ENCODE peak calls at places on chromosomes 5 and 9, in seven cellular contexts. E is left ventricle myocardium inferior; S is adipocyte; T is Peyer's patch; C is effector memory CD4-positive, alpha-beta T cell; V is spleen; Y is transverse colon. O is an unnamed sample. For H3K4me1, the result is how much of the 10 kb centered on the place peaks cover.

GRCh38 chr5:6729400-6730310 is 16.4 kb downstream of the TENT4A start:
- DNase-seq in E (peak), S (no peak), T (peak), C (peak), V (peak), Y (peak), O (no peak)

GRCh38 chr5:51389582-51390463 is 6.6 kb downstream of the ISL1 start:
- DNase-seq in E (no peak), S (peak), T (no peak), C (no peak), V (no peak), Y (no peak), O (peak)

GRCh38 chr5:145943674-145944121 is 7.3 kb downstream of the SH3RF2 start:
- DNase-seq in E (no peak), S (no peak), T (no peak), C (no peak), V (no peak), Y (peak), O (no peak)

GRCh38 chr5:42886612-42887011 is 74.9 kb upstream of the SELENOP start:
- DNase-seq in E (no peak), S (no peak), T (no peak), C (no peak), V (no peak), Y (no peak), O (no peak)

GRCh38 chr9:111572945-111573604 is 26.4 kb downstream of the PTGR1 start:
- DNase-seq in E (no peak), S (peak), T (no peak), C (no peak), V (no peak), Y (no peak), O (no peak)

GRCh38 chr5:35009059-35009458 is 38.7 kb downstream of the AGXT2 start:
- DNase-seq in E (no peak), S (no peak), T (no peak), C (no peak), V (no peak), Y (no peak), O (no peak)

GRCh38 chr5:127086583-127086982 is 13.3 kb upstream of the C5orf63 start:
- DNase-seq in E (no peak), S (no peak), T (no peak), C (no peak), V (no peak), Y (no peak), O (no peak)

GRCh38 chr9:110583237-110583636 is 3.7 kb upstream of the SVEP1 start:
- DNase-seq in E (no peak), S (no peak), T (no peak), C (no peak), V (no peak), Y (no peak), O (no peak)

GRCh38 chr9:6413365-6414263 is 615 bp downstream of the UHRF2 start:
- DNase-seq in E (no peak), S (peak), T (peak), C (no peak), V (peak), Y (peak), O (peak)

GRCh38 chr9:109315889-109316640 is 4.8 kb downstream of the EPB41L4B start:
- DNase-seq in E (peak), S (no peak), T (peak), C (no peak), V (no peak), Y (peak), O (peak)

GRCh38 chr5:58451732-58452565 is 7.9 kb downstream of the PLK2 start:
- DNase-seq in E (no peak), S (no peak), T (no peak), C (no peak), V (no peak), Y (no peak), O (no peak)

GRCh38 chr5:150022681-150023080 is 22.1 kb downstream of the HMGXB3 start:
- DNase-seq in E (no peak), S (no peak), T (no peak), C (no peak), V (no peak), Y (no peak), O (no peak)

GRCh38 chr5:160199410-160199911 is 29.8 kb upstream of the FABP6 start:
- DNase-seq in E (peak), S (peak), T (peak), C (peak), V (peak), Y (peak), O (peak)

GRCh38 chr9:110744753-110745522 is 76.3 kb downstream of the MUSK start:
- DNase-seq in E (no peak), S (peak), T (no peak), C (no peak), V (no peak), Y (no peak), O (peak)

GRCh38 chr9:16645970-16646369 is 224.5 kb downstream of the BNC2 start:
- DNase-seq in E (no peak), S (no peak), T (no peak), C (no peak), V (no peak), Y (no peak), O (no peak)

GRCh38 chr5:80059354-80059980 is 24.3 kb downstream of the THBS4 start:
- DNase-seq in E (no peak), S (peak), T (no peak), C (no peak), V (no peak), Y (no peak), O (no peak)

GRCh38 chr9:89555426-89556375 is 49.1 kb upstream of the GADD45G start:
- DNase-seq in E (no peak), S (no peak), T (no peak), C (no peak), V (peak), Y (no peak), O (peak)

GRCh38 chr9:133135193-133135745 is 14.2 kb upstream of the RALGDS start:
- DNase-seq in E (no peak), S (peak), T (peak), C (peak), V (no peak), Y (peak), O (peak)

GRCh38 chr5:170403675-170404074 is 14.5 kb upstream of the KCNMB1 start:
- DNase-seq in E (no peak), S (no peak), T (no peak), C (no peak), V (no peak), Y (no peak), O (no peak)

GRCh38 chr9:116432051-116432450 is 255.1 kb upstream of the TRIM32 start:
- DNase-seq in E (no peak), S (no peak), T (no peak), C (no peak), V (no peak), Y (no peak), O (no peak)

GRCh38 chr5:53343187-53343586 is 137.2 kb upstream of the FST start:
- DNase-seq in E (no peak), S (peak), T (no peak), C (no peak), V (no peak), Y (no peak), O (no peak)

GRCh38 chr9:131410051-131410491 is 16.2 kb downstream of the PRRC2B start:
- DNase-seq in E (no peak), S (peak), T (no peak), C (peak), V (no peak), Y (no peak), O (no peak)

GRCh38 chr5:135221696-135222095 is 177.3 kb downstream of the MACROH2A1 start:
- DNase-seq in E (no peak), S (no peak), T (peak), C (no peak), V (peak), Y (no peak), O (no peak)

GRCh38 chr5:103188436-103188835 is 68.3 kb downstream of the PPIP5K2 start:
- DNase-seq in E (no peak), S (no peak), T (no peak), C (no peak), V (no peak), Y (no peak), O (no peak)

GRCh38 chr5:175520321-175520720 is 42.0 kb downstream of the SFXN1 start:
- DNase-seq in E (no peak), S (no peak), T (no peak), C (no peak), V (no peak), Y (no peak), O (no peak)

GRCh38 chr5:10590226-10591047 is 26.6 kb downstream of the ANKRD33B start:
- DNase-seq in E (no peak), S (peak), T (no peak), C (no peak), V (no peak), Y (no peak), O (no peak)

GRCh38 chr9:93112116-93112863 is 16.3 kb downstream of the CARD19 start:
- DNase-seq in E (peak), S (no peak), T (peak), C (no peak), V (peak), Y (no peak), O (no peak)

GRCh38 chr5:38316544-38317224 is 58.3 kb downstream of the EGFLAM start:
- DNase-seq in E (peak), S (peak), T (no peak), C (no peak), V (no peak), Y (no peak), O (no peak)

GRCh38 chr9:8256880-8257279 is 457.3 kb upstream of the DMAC1 start:
- DNase-seq in E (no peak), S (no peak), T (no peak), C (no peak), V (no peak), Y (no peak), O (no peak)

GRCh38 chr5:165881259-165881658 is 2375.8 kb downstream of the MAT2B start:
- DNase-seq in E (no peak), S (no peak), T (no peak), C (no peak), V (no peak), Y (no peak), O (no peak)

GRCh38 chr5:71537681-71538080 is 49.5 kb upstream of the MCCC2 start:
- DNase-seq in E (no peak), S (no peak), T (no peak), C (no peak), V (no peak), Y (no peak), O (no peak)

GRCh38 chr9:129458663-129459549 is 162.0 kb downstream of the C9orf50 start:
- DNase-seq in E (peak), S (peak), T (peak), C (no peak), V (peak), Y (peak), O (peak)

GRCh38 chr5:7078901-7079300 is 317.0 kb upstream of the ADCY2 start:
- DNase-seq in E (no peak), S (no peak), T (no peak), C (no peak), V (no peak), Y (no peak), O (no peak)

GRCh38 chr5:31531543-31531887 is 378 bp downstream of the DROSHA start:
- DNase-seq in E (no peak), S (peak), T (no peak), C (no peak), V (peak), Y (peak), O (peak)

GRCh38 chr9:126149661-126150060 is 177.0 kb upstream of the MVB12B start:
- DNase-seq in E (no peak), S (no peak), T (peak), C (no peak), V (peak), Y (no peak), O (no peak)
- H3K4me1 ChIP-seq in E (under half), S (under half), T (under half), C (under half), V (under half), Y (under half), O (under half)

GRCh38 chr9:121637441-121638222 is 13.8 kb upstream of the DAB2IP start:
- DNase-seq in E (no peak), S (peak), T (no peak), C (no peak), V (no peak), Y (no peak), O (no peak)

GRCh38 chr9:121638399-121638798 is 13.0 kb upstream of the DAB2IP start:
- DNase-seq in E (no peak), S (no peak), T (no peak), C (no peak), V (no peak), Y (no peak), O (no peak)

GRCh38 chr9:121635300-121635699 is 16.1 kb upstream of the DAB2IP start:
- DNase-seq in E (no peak), S (no peak), T (no peak), C (no peak), V (no peak), Y (no peak), O (no peak)

GRCh38 chr9:121636411-121636865 is 15.0 kb upstream of the DAB2IP start:
- DNase-seq in E (no peak), S (peak), T (no peak), C (no peak), V (no peak), Y (no peak), O (no peak)

DNA sequence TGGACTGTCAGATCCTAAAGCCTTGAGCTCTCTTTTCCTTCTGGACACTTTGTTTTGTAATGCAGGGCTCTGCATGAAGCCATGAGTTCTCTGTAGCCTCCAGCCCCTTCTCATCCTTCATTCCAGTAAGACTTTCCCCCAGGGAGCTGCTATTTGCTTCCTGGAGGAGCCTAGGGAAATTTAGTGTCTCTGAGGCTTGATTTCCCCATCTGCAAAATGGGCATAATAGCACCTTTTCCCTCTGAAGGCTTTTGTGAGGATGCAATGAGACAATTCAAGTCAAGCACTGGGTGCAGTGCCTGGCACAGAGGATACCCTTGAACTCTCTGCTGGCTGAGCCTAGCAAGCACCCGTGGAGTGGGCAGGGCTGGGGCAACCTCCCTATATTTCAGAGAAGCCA is 14.5 kb upstream of the DAB2IP start:
- DNase-seq in E (no peak), S (no peak), T (no peak), C (no peak), V (no peak), Y (no peak), O (no peak)
- H3K4me1 ChIP-seq in E (half or more), S (under half), T (under half), C (under half), V (under half), Y (under half), O (under half)

GRCh38 chr5:119358901-119359603 is 3.2 kb downstream of the TNFAIP8 start:
- DNase-seq in E (no peak), S (no peak), T (no peak), C (no peak), V (no peak), Y (no peak), O (no peak)
- H3K4me1 ChIP-seq in E (half or more), S (under half), T (under half), C (half or more), V (half or more), Y (under half), O (half or more)

GRCh38 chr5:172954751-172955159 is 4.5 kb upstream of the RPL26L1 start:
- DNase-seq in E (no peak), S (no peak), T (no peak), C (no peak), V (no peak), Y (no peak), O (no peak)
- H3K4me1 ChIP-seq in E (under half), S (under half), T (under half), C (under half), V (under half), Y (under half), O (under half)

GRCh38 chr5:14182761-14183160 is 39.6 kb downstream of the TRIO start:
- DNase-seq in E (no peak), S (no peak), T (no peak), C (no peak), V (no peak), Y (no peak), O (no peak)
- H3K4me1 ChIP-seq in E (half or more), S (half or more), T (under half), C (under half), V (half or more), Y (half or more), O (under half)

GRCh38 chr9:71754151-71754550 is 14.2 kb downstream of the CEMIP2 start:
- DNase-seq in E (no peak), S (no peak), T (no peak), C (no peak), V (no peak), Y (no peak), O (no peak)

GRCh38 chr9:71752928-71753327 is 15.4 kb downstream of the CEMIP2 start:
- DNase-seq in E (no peak), S (no peak), T (no peak), C (no peak), V (no peak), Y (no peak), O (no peak)

GRCh38 chr9:71755230-71755629 is 13.1 kb downstream of the CEMIP2 start:
- DNase-seq in E (no peak), S (no peak), T (no peak), C (no peak), V (no peak), Y (no peak), O (no peak)

GRCh38 chr9:71755869-71756268 is 12.4 kb downstream of the CEMIP2 start:
- DNase-seq in E (no peak), S (no peak), T (no peak), C (no peak), V (no peak), Y (no peak), O (no peak)

DNA sequence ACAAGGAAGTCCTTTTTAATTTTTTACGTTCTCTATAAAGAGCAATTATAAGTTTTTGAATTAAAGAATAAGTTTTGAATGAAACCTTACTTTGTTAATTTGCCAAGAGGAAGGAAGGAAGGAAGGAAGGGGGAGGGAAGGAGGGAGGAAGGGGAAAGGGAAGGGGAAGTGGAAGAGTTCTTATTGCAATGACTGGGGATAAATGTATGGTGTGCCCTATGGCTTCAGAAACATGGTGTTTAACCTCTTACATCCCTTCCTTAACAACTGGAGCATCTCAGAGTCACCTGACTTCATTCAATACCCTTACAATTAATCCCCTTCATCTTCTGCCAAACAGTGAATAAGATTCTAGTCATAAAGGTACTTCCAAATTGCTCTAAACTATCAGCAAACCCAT is 16.0 kb downstream of the CEMIP2 start:
- DNase-seq in E (no peak), S (no peak), T (no peak), C (no peak), V (no peak), Y (no peak), O (no peak)
- H3K4me1 ChIP-seq in E (under half), S (under half), T (under half), C (under half), V (half or more), Y (under half), O (under half)

DNA sequence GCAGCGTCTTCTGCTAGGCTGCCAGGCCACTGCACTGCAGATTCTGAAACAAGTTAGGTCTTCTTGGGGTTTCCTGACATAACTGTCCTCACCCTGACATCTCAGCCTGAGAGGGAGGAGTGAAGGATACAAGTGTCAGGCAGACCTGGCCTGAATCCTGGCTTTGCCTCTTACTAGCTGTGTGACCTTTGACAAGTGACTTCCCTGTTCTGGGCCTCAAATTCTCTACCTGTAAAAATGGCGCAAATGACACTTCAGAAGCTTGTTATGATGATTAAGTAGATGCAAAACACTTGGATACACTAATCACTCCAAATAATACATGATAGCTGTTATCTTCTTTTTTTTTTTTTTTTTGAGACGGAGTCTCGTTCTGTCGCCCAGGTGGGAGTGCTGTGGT is 119.2 kb upstream of the BOD1 start:
- DNase-seq in E (no peak), S (no peak), T (no peak), C (no peak), V (no peak), Y (no peak), O (no peak)
- H3K4me1 ChIP-seq in E (under half), S (under half), T (under half), C (under half), V (under half), Y (under half), O (under half)

O was measured in upper lobe of left lung.